ENCODE peak calls at places on chromosomes 1 and 21, in five cellular contexts. Y, A, K, F and B are unnamed samples.

GRCh38 chr1:39609618-39610331 is 29.7 kb downstream of the HEYL start:
- DNase-seq in Y (peak), F (no peak), K (peak), A (peak), B (peak)

GRCh38 chr1:201562659-201563405 is 23.9 kb downstream of the NAV1 start:
- DNase-seq in F (no peak), A (no peak), K (no peak), Y (no peak), B (no peak)

GRCh38 chr1:45518910-45519309 is 2.8 kb downstream of the PRDX1 start:
- DNase-seq in K (no peak), A (no peak), Y (no peak), F (no peak), B (no peak)

GRCh38 chr1:94807742-94808491 is 12.2 kb upstream of the SLC44A3 start:
- DNase-seq in A (no peak), F (peak), Y (no peak), K (no peak), B (no peak)

GRCh38 chr1:111249960-111250359 is 22.4 kb downstream of the CHI3L2 start:
- DNase-seq in A (no peak), Y (no peak), F (no peak), K (no peak), B (no peak)

GRCh38 chr1:1910651-1911389 is 4.2 kb upstream of the CALML6 start:
- DNase-seq in A (no peak), Y (no peak), F (no peak), K (no peak), B (peak)

GRCh38 chr1:147723691-147724323 is 36.6 kb downstream of the GJA5 start:
- DNase-seq in F (peak), K (no peak), A (no peak), Y (no peak), B (no peak)

GRCh38 chr1:171948491-171948890 is 107.2 kb downstream of the DNM3 start:
- DNase-seq in F (peak), Y (no peak), K (no peak), A (no peak), B (no peak)

GRCh38 chr1:233025156-233025555 is 74.7 kb downstream of the NTPCR start:
- DNase-seq in K (no peak), F (no peak), Y (no peak), A (no peak), B (no peak)

GRCh38 chr1:92356956-92357355 is 58.1 kb downstream of the RPAP2 start:
- DNase-seq in K (no peak), Y (no peak), F (peak), A (no peak), B (no peak)

GRCh38 chr1:214460304-214460916 is 91.0 kb downstream of the PTPN14 start:
- DNase-seq in Y (no peak), A (no peak), F (no peak), K (no peak), B (no peak)

GRCh38 chr1:226951286-226952120 is 11.4 kb downstream of the COQ8A start:
- DNase-seq in A (no peak), K (no peak), F (no peak), Y (no peak), B (no peak)

GRCh38 chr1:171257207-171258052 is 9.1 kb downstream of the FMO1 start:
- DNase-seq in A (no peak), K (no peak), Y (no peak), F (no peak), B (no peak)

GRCh38 chr1:153506831-153507413 is 28.9 kb downstream of the S100A6 start:
- DNase-seq in Y (no peak), F (peak), K (no peak), A (no peak), B (no peak)

GRCh38 chr1:64917328-64917861 is 49.0 kb downstream of the JAK1 start:
- DNase-seq in A (no peak), F (peak), K (no peak), Y (no peak), B (peak)

GRCh38 chr21:15088483-15088882 is 23.7 kb upstream of the NRIP1 start:
- DNase-seq in A (no peak), K (no peak), Y (no peak), F (no peak), B (no peak)

GRCh38 chr1:93602101-93602500 is 79.5 kb downstream of the BCAR3 start:
- DNase-seq in K (no peak), Y (no peak), A (no peak), F (no peak), B (no peak)

GRCh38 chr1:58870298-58870676 is 86.4 kb upstream of the JUN start:
- DNase-seq in K (no peak), Y (no peak), F (peak), A (no peak), B (no peak)

GRCh38 chr1:235098991-235099390 is 29.6 kb downstream of the TOMM20 start:
- DNase-seq in Y (no peak), A (no peak), F (no peak), K (no peak), B (no peak)

GRCh38 chr1:112798293-112798692 is 83.2 kb upstream of the PPM1J start:
- DNase-seq in A (no peak), Y (no peak), F (no peak), K (no peak), B (no peak)

GRCh38 chr1:50651476-50652263 is 228.4 kb upstream of the DMRTA2 start:
- DNase-seq in A (no peak), K (no peak), Y (no peak), F (no peak), B (no peak)